ENCODE peak calls at places on chromosomes 4 and X, in four cellular contexts. I, U, P and T are unnamed samples.

GRCh38 chrX:142054094-142054493 is 150.4 kb downstream of the MAGEC1 start:
- DNase-seq in I (no peak), U (no peak), P (no peak), T (no peak)

GRCh38 chrX:13088155-13088485 is 43.7 kb upstream of the FAM9C start:
- DNase-seq in I (no peak), U (no peak), P (no peak), T (no peak)

GRCh38 chr4:138666366-138666765 is 349.2 kb upstream of the NOCT start:
- DNase-seq in I (no peak), U (no peak), P (no peak), T (no peak)

GRCh38 chrX:34716322-34716721 is 59.2 kb upstream of the TMEM47 start:
- DNase-seq in I (no peak), U (no peak), P (no peak), T (no peak)

GRCh38 chr4:165330071-165330470 is 2.6 kb downstream of the MSMO1 start:
- DNase-seq in I (no peak), U (no peak), P (no peak), T (no peak)

GRCh38 chrX:69161786-69162349 is 3.4 kb downstream of the PJA1 start:
- DNase-seq in I (no peak), U (no peak), P (no peak), T (no peak)

GRCh38 chrX:134926864-134927263 is 63.9 kb upstream of the SMIM10 start:
- DNase-seq in I (no peak), U (no peak), P (no peak), T (no peak)

GRCh38 chr4:82268050-82268825 is 105.6 kb downstream of the HNRNPD start:
- DNase-seq in I (peak; percentile 32), U (peak; percentile 51), P (peak; percentile 37), T (peak; percentile 64)

GRCh38 chr4:76256032-76256431 is 4.5 kb downstream of the FAM47E start:
- DNase-seq in I (no peak), U (no peak), P (no peak), T (no peak)

GRCh38 chr4:132001542-132001941 is 1147.6 kb upstream of the PCDH10 start:
- DNase-seq in I (no peak), U (no peak), P (no peak), T (no peak)

GRCh38 chrX:113920661-113921060 is 663.2 kb upstream of the HTR2C start:
- DNase-seq in I (no peak), U (no peak), P (no peak), T (no peak)

GRCh38 chr4:185792384-185793146 is 19.4 kb downstream of the SORBS2 start:
- DNase-seq in I (no peak), U (no peak), P (no peak), T (no peak)

GRCh38 chrX:16240231-16240905 is 73.1 kb downstream of the MAGEB17 start:
- DNase-seq in I (no peak), U (no peak), P (no peak), T (no peak)

GRCh38 chr4:42603865-42604264 is 53.0 kb downstream of the ATP8A1 start:
- DNase-seq in I (no peak), U (no peak), P (no peak), T (no peak)
- H3K27ac ChIP-seq in I (no peak overlapping the region), U (no peak overlapping the region), P (no peak overlapping the region), T (peak overlapping the region; percentile 76)

DNA sequence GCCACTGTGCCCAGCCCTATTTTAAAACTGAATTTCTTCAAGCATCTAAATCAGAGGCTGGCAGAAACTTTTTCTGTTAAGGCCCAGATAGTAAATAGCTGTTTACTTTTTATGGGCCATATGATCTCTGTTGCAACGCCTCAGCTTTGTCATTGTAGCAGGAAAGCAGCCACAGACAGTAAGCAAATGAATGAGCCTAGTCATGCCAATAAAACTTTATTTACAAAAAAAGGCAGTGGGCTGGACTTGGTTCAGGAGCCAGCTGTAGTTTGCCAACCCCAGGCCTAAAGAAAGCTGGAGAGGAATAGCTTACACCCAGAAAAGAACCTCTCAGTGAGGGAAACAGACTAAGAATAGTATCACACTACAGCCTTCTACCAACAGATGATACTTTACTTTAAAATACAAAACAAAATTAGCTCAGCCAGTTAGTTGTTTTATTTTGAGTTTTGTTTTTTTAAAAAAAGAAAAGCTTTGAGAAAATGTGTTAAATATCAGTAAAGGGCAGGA is 25.5 kb downstream of the CHST7 start:
- DNase-seq in I (no peak), U (no peak), P (no peak), T (no peak)
- H3K27ac ChIP-seq in I (no peak overlapping the region), U (no peak overlapping the region), P (no peak overlapping the region), T (no peak overlapping the region)

GRCh38 chrX:120517936-120518335 is 42.8 kb downstream of the CUL4B start:
- DNase-seq in I (no peak), U (no peak), P (no peak), T (no peak)

GRCh38 chrX:120522820-120523219 is 37.9 kb downstream of the CUL4B start:
- DNase-seq in I (no peak), U (no peak), P (no peak), T (no peak)
- H3K27ac ChIP-seq in I (no peak overlapping the region), U (no peak overlapping the region), P (no peak overlapping the region), T (no peak overlapping the region)

DNA sequence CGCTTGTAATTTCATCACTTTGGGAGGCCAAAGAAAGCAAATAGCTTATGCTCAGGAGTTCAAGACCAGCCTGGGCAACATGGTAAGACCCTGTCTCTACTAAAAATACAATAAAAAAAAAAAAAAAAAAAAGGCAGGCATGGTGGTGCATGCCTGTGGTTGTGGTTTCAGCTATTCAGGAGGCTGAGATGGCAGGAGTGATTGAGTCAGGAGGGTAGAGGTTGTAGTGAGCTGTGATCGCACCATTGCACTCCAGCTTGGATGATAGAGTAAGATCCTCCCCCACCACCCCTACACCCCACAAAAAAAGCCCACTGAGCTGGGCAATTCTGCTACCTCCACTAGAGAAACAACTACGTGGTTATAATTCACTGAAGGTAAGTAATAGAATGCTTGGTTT is 118.8 kb upstream of the PCDH18 start:
- DNase-seq in I (no peak), U (no peak), P (no peak), T (no peak)
- H3K27ac ChIP-seq in I (no peak overlapping the region), U (no peak overlapping the region), P (no peak overlapping the region), T (no peak overlapping the region)

DNA sequence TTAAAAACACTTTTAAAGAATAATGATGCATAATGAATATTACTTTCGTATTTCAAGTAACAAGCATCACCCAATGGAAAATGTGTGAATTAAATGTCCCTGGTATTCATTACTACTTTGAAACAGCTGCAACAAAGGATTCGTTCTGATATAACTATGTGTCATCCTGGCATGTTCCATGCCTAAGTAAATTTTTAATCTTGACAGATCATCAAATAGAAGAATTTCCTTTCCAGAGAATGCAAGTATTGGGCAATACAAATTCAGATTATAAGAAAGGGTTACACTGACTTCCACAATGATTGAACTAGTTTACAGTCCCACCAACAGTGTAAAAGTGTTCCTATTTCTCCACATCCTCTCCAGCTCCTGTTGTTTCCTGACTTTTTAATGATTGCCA is 105.3 kb downstream of the SPCS3 start:
- DNase-seq in I (no peak), U (no peak), P (no peak), T (no peak)
- H3K27ac ChIP-seq in I (no peak overlapping the region), U (no peak overlapping the region), P (no peak overlapping the region), T (no peak overlapping the region)

GRCh38 chrX:153933751-153934472 is 925 bp downstream of the NAA10 start:
- DNase-seq in I (no peak), U (no peak), P (no peak), T (no peak)
- H3K27ac ChIP-seq in I (no peak overlapping the region), U (peak overlapping the region; percentile 67), P (peak overlapping the region; percentile 61), T (peak overlapping the region; percentile 36)

GRCh38 chr4:3826247-3827172 is 60.3 kb downstream of the ADRA2C start:
- DNase-seq in I (no peak), U (no peak), P (no peak), T (no peak)
- H3K27ac ChIP-seq in I (no peak overlapping the region), U (no peak overlapping the region), P (no peak overlapping the region), T (no peak overlapping the region)